ENCODE peak calls at places on chromosomes 5 and 9, in eight cellular contexts. K is cardiac muscle cell, T is pancreas, D is mucosa of descending colon, A is AG10803, M is choroid plexus epithelial cell, V is adrenal gland, W is fibroblast of the aortic adventitia. X is an unnamed sample.

GRCh38 chr5:32299059-32299677 is 13.6 kb downstream of the MTMR12 start:
- DNase-seq in K (no peak), T (no peak), D (no peak), A (no peak), M (no peak), V (no peak), W (no peak), X (no peak)

GRCh38 chr5:180668835-180669596 is 19.6 kb upstream of the FLT4 start:
- DNase-seq in K (no peak), T (no peak), D (no peak), A (no peak), M (no peak), V (no peak), W (no peak), X (no peak)

GRCh38 chr9:125655691-125656410 is 51.2 kb downstream of the MAPKAP1 start:
- DNase-seq in K (no peak), T (no peak), D (no peak), A (no peak), M (no peak), V (no peak), W (peak), X (no peak)

GRCh38 chr9:88183798-88184495 is 45.7 kb upstream of the SPATA31C2 start:
- DNase-seq in K (no peak), T (no peak), D (no peak), A (no peak), M (peak), V (no peak), W (no peak), X (no peak)

GRCh38 chr5:124561451-124561850 is 185.0 kb downstream of the ZNF608 start:
- DNase-seq in K (no peak), T (no peak), D (no peak), A (no peak), M (no peak), V (no peak), W (no peak), X (no peak)

GRCh38 chr5:168810641-168811040 is 231.5 kb upstream of the PANK3 start:
- DNase-seq in K (no peak), T (no peak), D (no peak), A (no peak), M (no peak), V (no peak), W (no peak), X (no peak)

GRCh38 chr5:139014726-139015125 is 139.6 kb upstream of the LRRTM2 start:
- DNase-seq in K (peak), T (no peak), D (no peak), A (peak), M (peak), V (peak), W (peak), X (peak)

GRCh38 chr5:114977979-114978573 is 191.6 kb downstream of the TRIM36 start:
- DNase-seq in K (no peak), T (no peak), D (no peak), A (no peak), M (no peak), V (no peak), W (no peak), X (no peak)

GRCh38 chr9:71647094-71647591 is 121.2 kb downstream of the CEMIP2 start:
- DNase-seq in K (peak), T (no peak), D (peak), A (peak), M (peak), V (peak), W (peak), X (peak)

DNA sequence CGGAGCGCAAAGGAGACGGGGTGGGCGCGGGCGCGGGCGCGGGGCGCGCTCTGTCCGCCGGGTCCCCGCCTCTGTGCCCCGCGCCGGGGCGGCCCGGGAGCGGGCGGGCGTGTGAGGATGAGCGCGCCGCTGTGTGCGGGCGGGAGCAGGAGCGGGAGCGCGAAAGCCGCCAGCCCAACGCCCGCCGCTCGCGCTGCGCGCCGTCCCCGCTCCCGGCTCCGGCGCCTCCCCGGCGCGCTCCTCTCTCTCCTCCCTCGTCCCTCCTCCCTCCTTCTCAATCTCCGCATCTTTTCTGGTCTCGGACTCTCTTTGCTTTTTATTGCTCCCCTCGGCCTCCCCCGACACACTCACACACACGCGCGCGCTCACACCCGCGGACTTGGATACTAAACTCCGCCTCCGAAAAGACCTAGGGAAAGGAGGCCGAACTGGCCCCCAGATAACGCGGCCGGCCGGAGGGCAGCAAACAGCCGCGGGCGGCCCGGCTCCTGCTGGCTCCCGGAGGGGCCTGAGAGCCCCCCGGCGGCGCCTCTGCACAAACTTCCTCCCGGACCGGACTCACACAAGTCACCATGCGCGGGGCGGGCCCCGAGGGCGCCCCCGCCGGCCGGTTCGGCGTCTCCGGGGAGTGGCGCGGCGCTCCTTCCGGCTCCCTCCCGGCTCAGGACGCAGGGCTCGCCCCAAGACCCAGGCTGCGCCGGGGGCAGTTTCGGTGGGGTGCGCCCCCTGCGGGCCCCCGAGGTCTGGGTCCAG is at the start of gene FIBCD1:
- DNase-seq in K (peak), T (peak), D (peak), A (peak), M (peak), V (no peak), W (peak), X (no peak)
- TF ChIP-seq CTCF in K (peak), T (no peak), D (no peak), A (peak), M (no peak), V (no peak), W (no peak), X (peak)

DNA sequence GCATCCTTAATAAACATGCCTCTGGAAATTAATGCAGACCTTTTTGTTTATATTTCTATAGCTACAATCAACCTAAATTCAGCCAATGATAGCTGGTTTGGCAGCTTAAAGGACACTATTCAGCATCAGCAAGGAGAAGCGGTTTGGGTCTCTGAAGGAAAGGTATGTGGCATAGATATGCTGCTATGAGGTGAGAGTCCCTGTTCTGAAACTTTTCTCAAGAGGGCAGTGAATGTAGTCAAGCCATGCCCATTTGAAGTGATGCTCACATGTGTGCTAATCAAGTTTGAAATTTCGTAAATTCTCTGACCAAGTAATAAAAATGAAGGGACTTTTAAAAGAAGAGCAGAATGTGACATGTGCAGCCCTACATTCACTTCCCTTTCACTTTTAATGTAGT is 72.6 kb downstream of the TJP2 start:
- DNase-seq in K (no peak), T (no peak), D (no peak), A (no peak), M (no peak), V (no peak), W (no peak), X (no peak)
- H3K4me3 ChIP-seq in K (no peak), T (no peak), D (no peak), A (no peak), M (no peak), V (no peak), W (no peak), X (no peak)

DNA sequence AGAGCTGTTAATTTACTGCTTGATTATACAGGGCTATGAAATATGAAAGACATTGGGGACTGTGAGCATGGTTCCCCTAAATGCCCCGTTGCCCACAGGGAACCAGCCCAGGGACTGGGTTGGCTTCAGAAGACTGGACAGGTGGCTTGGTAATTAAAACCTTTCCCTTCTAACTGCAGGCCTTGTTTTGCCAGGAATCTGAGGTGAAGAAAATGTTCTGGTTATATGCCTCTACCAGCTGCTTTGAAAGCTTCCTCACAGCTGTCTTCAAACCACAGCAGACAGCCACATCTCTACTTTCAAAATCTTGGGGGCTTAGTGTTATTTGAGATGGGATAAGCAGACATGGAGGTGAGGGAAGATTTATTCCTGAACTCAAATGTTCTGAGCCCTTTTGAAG is 153.3 kb upstream of the SPRY4 start:
- DNase-seq in K (no peak), T (no peak), D (no peak), A (no peak), M (no peak), V (no peak), W (no peak), X (no peak)
- TF ChIP-seq CTCF in K (no peak), T (no peak), D (no peak), A (no peak), M (no peak), V (no peak), W (no peak), X (no peak)

GRCh38 chr5:111748304-111748763 is 8.7 kb downstream of the NREP start:
- DNase-seq in K (peak), T (no peak), D (no peak), A (peak), M (peak), V (peak), W (peak), X (peak)
- H3K4me3 ChIP-seq in K (no peak), T (no peak), D (no peak), A (peak), M (no peak), V (no peak), W (no peak), X (no peak)

GRCh38 chr9:136093331-136093986 is 1.6 kb downstream of the NACC2 start:
- DNase-seq in K (no peak), T (no peak), D (peak), A (peak), M (peak), V (no peak), W (peak), X (no peak)

GRCh38 chr9:136092353-136092650 is 2.8 kb downstream of the NACC2 start:
- DNase-seq in K (no peak), T (no peak), D (peak), A (no peak), M (no peak), V (no peak), W (no peak), X (no peak)

GRCh38 chr9:136091582-136092352 is 3.3 kb downstream of the NACC2 start:
- DNase-seq in K (no peak), T (no peak), D (no peak), A (peak), M (peak), V (no peak), W (no peak), X (no peak)

GRCh38 chr9:136093995-136094881 is 851 bp downstream of the NACC2 start:
- DNase-seq in K (peak), T (peak), D (peak), A (peak), M (peak), V (peak), W (peak), X (no peak)

GRCh38 chr9:136092741-136093140 is 2.3 kb downstream of the NACC2 start:
- DNase-seq in K (no peak), T (no peak), D (no peak), A (no peak), M (no peak), V (no peak), W (no peak), X (no peak)
- TF ChIP-seq CTCF in K (no peak), T (no peak), D (no peak), A (no peak), M (no peak), V (no peak), W (no peak), X (no peak)

DNA sequence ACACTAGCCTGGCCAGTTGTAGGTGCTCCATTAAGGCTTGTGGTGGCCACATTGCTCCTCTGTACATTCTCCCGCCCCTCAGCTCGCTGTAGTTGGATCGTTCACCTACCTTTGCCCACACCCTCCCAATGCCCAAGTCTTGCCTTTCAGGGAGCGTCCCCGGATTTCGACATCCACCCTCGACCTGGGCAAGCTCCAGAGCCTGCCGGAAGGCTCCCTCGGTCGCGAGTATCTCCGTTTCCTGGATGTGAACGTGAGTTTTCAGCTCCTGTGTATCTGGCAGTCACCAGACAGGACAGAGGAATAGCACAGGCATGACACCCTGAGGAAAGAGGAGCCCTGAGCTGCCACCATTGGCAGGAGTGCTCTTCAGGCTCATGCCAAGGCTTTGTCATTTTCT is 3.0 kb downstream of the COQ4 start:
- DNase-seq in K (no peak), T (no peak), D (no peak), A (no peak), M (no peak), V (no peak), W (no peak), X (no peak)
- H3K4me3 ChIP-seq in K (no peak), T (no peak), D (no peak), A (no peak), M (no peak), V (no peak), W (no peak), X (no peak)

GRCh38 chr9:109653470-109653869 is 126.5 kb upstream of the PALM2AKAP2 start:
- DNase-seq in K (no peak), T (no peak), D (no peak), A (no peak), M (no peak), V (no peak), W (no peak), X (no peak)

GRCh38 chr9:109652112-109652511 is 127.9 kb upstream of the PALM2AKAP2 start:
- DNase-seq in K (no peak), T (no peak), D (no peak), A (no peak), M (peak), V (no peak), W (peak), X (no peak)

GRCh38 chr9:109652971-109653370 is 127.0 kb upstream of the PALM2AKAP2 start:
- DNase-seq in K (peak), T (no peak), D (no peak), A (peak), M (peak), V (no peak), W (peak), X (peak)
- TF ChIP-seq CTCF in K (peak), T (no peak), D (no peak), A (peak), M (peak), V (peak), W (peak), X (peak)

GRCh38 chr9:121651295-121652036 is at the start of gene DAB2IP:
- DNase-seq in K (peak), T (peak), D (peak), A (peak), M (peak), V (no peak), W (no peak), X (no peak)
- H3K4me3 ChIP-seq in K (peak), T (peak), D (peak), A (peak), M (peak), V (no peak), W (peak), X (peak)

GRCh38 chr5:179495906-179496455 is 54.4 kb upstream of the RUFY1 start:
- DNase-seq in K (no peak), T (no peak), D (no peak), A (no peak), M (no peak), V (no peak), W (no peak), X (no peak)
- TF ChIP-seq CTCF in K (no peak), T (no peak), D (no peak), A (no peak), M (peak), V (no peak), W (no peak), X (no peak)

X was measured in astrocyte of the cerebellum.